ENCODE peak calls at places on chromosomes 6 and 20, in seven cellular contexts. Z is activated T-cell treated with anti-CD3 and anti-CD28 coated beads, Interleukin-2, amount 50 U/mL, for 24 hours; S is stimulated activated CD4-positive, alpha-beta T cell treated with anti-CD3 and anti-CD28 coated beads, Interleukin-15, amount 100 ng/mL, for 24 hours; B is naive B cell; G is C1 segment of cervical spinal cord; D is pons; K is GM10248. I is an unnamed sample.

GRCh38 chr6:111027219-111027618 is 45.4 kb downstream of the RPF2 start:
- DNase-seq in G (no peak), S (no peak), D (no peak), K (no peak), Z (no peak), B (no peak), I (no peak)

GRCh38 chr20:13353261-13353945 is 132.3 kb downstream of the ISM1 start:
- DNase-seq in G (no peak), D (no peak), K (no peak), S (no peak), B (no peak), Z (no peak), I (no peak)

GRCh38 chr6:40159865-40160264 is 225.6 kb upstream of the MOCS1 start:
- DNase-seq in D (no peak), B (no peak), S (no peak), Z (no peak), G (no peak), K (no peak), I (no peak)

GRCh38 chr6:142313284-142313683 is 11.5 kb downstream of the ADGRG6 start:
- DNase-seq in D (no peak), K (no peak), B (no peak), Z (no peak), G (no peak), S (no peak), I (no peak)

GRCh38 chr6:16985484-16986284 is 116.2 kb upstream of the STMND1 start:
- DNase-seq in Z (no peak), G (no peak), S (no peak), D (no peak), B (no peak), K (no peak), I (no peak)

GRCh38 chr6:136921936-136922679 is at the start of gene SLC35D3:
- DNase-seq in B (no peak), G (no peak), S (peak; percentile 42), D (no peak), Z (peak; percentile 63), K (peak; percentile 61), I (peak; percentile 24)

GRCh38 chr6:5672581-5673011 is 334.1 kb downstream of the NRN1 start:
- DNase-seq in G (no peak), Z (no peak), B (no peak), D (peak; percentile 36), K (no peak), S (no peak), I (no peak)

GRCh38 chr20:10115021-10115420 is 80.2 kb downstream of the ANKEF1 start:
- DNase-seq in Z (no peak), S (no peak), K (no peak), G (no peak), B (no peak), D (no peak), I (no peak)

GRCh38 chr6:75266716-75267291 is 17.8 kb downstream of the TMEM30A start:
- DNase-seq in D (peak; percentile 75), B (peak; percentile 29), K (peak; percentile 34), S (no peak), Z (no peak), G (no peak), I (peak; percentile 40)

GRCh38 chr6:54801669-54802068 is 44.9 kb upstream of the FAM83B start:
- DNase-seq in G (no peak), D (no peak), Z (no peak), K (no peak), S (no peak), B (no peak), I (no peak)

GRCh38 chr6:157424491-157425020 is 43.6 kb downstream of the ZDHHC14 start:
- DNase-seq in B (no peak), D (no peak), Z (no peak), K (no peak), G (peak; percentile 24), S (no peak), I (no peak)

GRCh38 chr6:21348462-21349195 is 244.9 kb upstream of the SOX4 start:
- DNase-seq in D (no peak), G (no peak), K (no peak), Z (no peak), S (no peak), B (no peak), I (no peak)

GRCh38 chr20:58708246-58708931 is 15.8 kb downstream of the NPEPL1 start:
- DNase-seq in B (no peak), D (no peak), G (no peak), Z (peak; percentile 6), S (no peak), K (no peak), I (no peak)

GRCh38 chr6:11350294-11350693 is 117.8 kb upstream of the NEDD9 start:
- DNase-seq in K (no peak), B (no peak), G (no peak), D (peak; percentile 20), S (no peak), Z (no peak), I (no peak)

GRCh38 chr6:10529231-10529801 is 8.2 kb downstream of the GCNT2 start:
- DNase-seq in B (no peak), D (no peak), G (no peak), K (no peak), Z (peak; percentile 38), S (no peak), I (no peak)

GRCh38 chr6:14210663-14211595 is 93.4 kb downstream of the CD83 start:
- DNase-seq in Z (peak; percentile 97), D (peak; percentile 86), G (peak; percentile 90), B (peak; percentile 98), K (peak; percentile 97), S (peak; percentile 95), I (peak; percentile 96)

GRCh38 chr20:59008715-59009336 is 1.8 kb upstream of the CTSZ start:
- DNase-seq in Z (no peak), S (no peak), D (no peak), K (no peak), G (no peak), B (no peak), I (no peak)

GRCh38 chr6:132764370-132764769 is 6.7 kb upstream of the VNN2 start:
- DNase-seq in Z (no peak), K (no peak), B (no peak), S (no peak), G (no peak), D (peak; percentile 17), I (no peak)

GRCh38 chr6:135938588-135939215 is 87.2 kb downstream of the PDE7B start:
- DNase-seq in Z (no peak), K (no peak), S (no peak), D (peak; percentile 24), B (no peak), G (no peak), I (no peak)

GRCh38 chr6:24943774-24944173 is 8.0 kb upstream of the RIPOR2 start:
- DNase-seq in Z (no peak), K (no peak), D (no peak), G (no peak), S (no peak), B (no peak), I (no peak)

GRCh38 chr6:5302220-5302946 is 41.1 kb downstream of the FARS2 start:
- DNase-seq in G (no peak), D (no peak), K (peak; percentile 45), S (peak; percentile 64), Z (peak; percentile 57), B (no peak), I (peak; percentile 37)

GRCh38 chr6:1313755-1314503 is 2.0 kb downstream of the FOXQ1 start:
- DNase-seq in D (no peak), B (no peak), Z (no peak), S (peak; percentile 55), G (no peak), K (no peak), I (peak; percentile 44)